ENCODE peak calls at places on chromosomes 7 and 10, in eight cellular contexts. One of them, this sample, is unnamed.

GRCh38 chr7:140983802-140984201 is 30.9 kb downstream of the MRPS33 start:
- DNase-seq in transverse colon: no peak
- DNase-seq in spleen: no peak
- DNase-seq in esophagus squamous epithelium: no peak
- DNase-seq in prostate gland: no peak
- DNase-seq in A549: no peak
- DNase-seq in ovary: no peak
- DNase-seq in IMR-90: peak; percentile 12
- DNase-seq in this sample: no peak

GRCh38 chr10:69222157-69223027 is 2.3 kb downstream of the HKDC1 start:
- DNase-seq in A549: peak; percentile 66
- DNase-seq in ovary: no peak
- DNase-seq in spleen: peak; percentile 85
- DNase-seq in IMR-90: peak; percentile 67
- DNase-seq in prostate gland: peak; percentile 62
- DNase-seq in esophagus squamous epithelium: peak; percentile 31
- DNase-seq in transverse colon: peak; percentile 92
- DNase-seq in this sample: peak; percentile 60

GRCh38 chr10:86247073-86247472 is 119.5 kb downstream of the GRID1 start:
- DNase-seq in prostate gland: no peak
- DNase-seq in transverse colon: no peak
- DNase-seq in A549: no peak
- DNase-seq in esophagus squamous epithelium: no peak
- DNase-seq in ovary: no peak
- DNase-seq in IMR-90: no peak
- DNase-seq in spleen: no peak
- DNase-seq in this sample: no peak

GRCh38 chr7:69422473-69423102 is 175.7 kb upstream of the AUTS2 start:
- DNase-seq in spleen: peak; percentile 10
- DNase-seq in prostate gland: peak; percentile 46
- DNase-seq in transverse colon: no peak
- DNase-seq in IMR-90: no peak
- DNase-seq in ovary: no peak
- DNase-seq in esophagus squamous epithelium: no peak
- DNase-seq in A549: no peak
- DNase-seq in this sample: no peak

GRCh38 chr10:95308389-95309302 is 17.8 kb upstream of the PDLIM1 start:
- DNase-seq in A549: peak; percentile 62
- DNase-seq in esophagus squamous epithelium: no peak
- DNase-seq in ovary: peak; percentile 57
- DNase-seq in transverse colon: peak; percentile 90
- DNase-seq in IMR-90: peak; percentile 98
- DNase-seq in prostate gland: peak; percentile 86
- DNase-seq in spleen: no peak
- DNase-seq in this sample: peak; percentile 84

GRCh38 chr7:23114854-23115253 is 9.3 kb downstream of the KLHL7 start:
- DNase-seq in ovary: no peak
- DNase-seq in transverse colon: no peak
- DNase-seq in esophagus squamous epithelium: no peak
- DNase-seq in IMR-90: peak; percentile 63
- DNase-seq in spleen: no peak
- DNase-seq in prostate gland: no peak
- DNase-seq in A549: no peak
- DNase-seq in this sample: no peak

GRCh38 chr7:156764016-156764669 is 123.6 kb downstream of the RNF32 start:
- DNase-seq in ovary: peak; percentile 53
- DNase-seq in A549: peak; percentile 69
- DNase-seq in transverse colon: peak; percentile 71
- DNase-seq in spleen: no peak
- DNase-seq in IMR-90: peak; percentile 78
- DNase-seq in prostate gland: peak; percentile 64
- DNase-seq in esophagus squamous epithelium: no peak
- DNase-seq in this sample: peak; percentile 78

GRCh38 chr7:97819161-97819560 is 53.0 kb downstream of the ASNS start:
- DNase-seq in esophagus squamous epithelium: no peak
- DNase-seq in A549: no peak
- DNase-seq in transverse colon: no peak
- DNase-seq in ovary: no peak
- DNase-seq in spleen: no peak
- DNase-seq in prostate gland: no peak
- DNase-seq in IMR-90: no peak
- DNase-seq in this sample: no peak

GRCh38 chr7:47943676-47944474 is 4.4 kb downstream of the PKD1L1 start:
- DNase-seq in A549: no peak
- DNase-seq in esophagus squamous epithelium: no peak
- DNase-seq in IMR-90: no peak
- DNase-seq in prostate gland: no peak
- DNase-seq in transverse colon: no peak
- DNase-seq in spleen: no peak
- DNase-seq in ovary: no peak
- DNase-seq in this sample: no peak

GRCh38 chr10:52314007-52314821 is at the start of gene DKK1:
- DNase-seq in ovary: no peak
- DNase-seq in IMR-90: peak; percentile 76
- DNase-seq in spleen: peak; percentile 88
- DNase-seq in prostate gland: peak; percentile 51
- DNase-seq in transverse colon: peak; percentile 77
- DNase-seq in A549: peak; percentile 93
- DNase-seq in esophagus squamous epithelium: no peak
- DNase-seq in this sample: peak; percentile 36

GRCh38 chr7:44629825-44630580 is 23.6 kb downstream of the OGDH start:
- DNase-seq in spleen: no peak
- DNase-seq in IMR-90: no peak
- DNase-seq in A549: no peak
- DNase-seq in prostate gland: no peak
- DNase-seq in ovary: no peak
- DNase-seq in esophagus squamous epithelium: no peak
- DNase-seq in transverse colon: no peak
- DNase-seq in this sample: no peak

GRCh38 chr7:137718360-137718759 is 128.4 kb downstream of the DGKI start:
- DNase-seq in A549: no peak
- DNase-seq in transverse colon: no peak
- DNase-seq in spleen: no peak
- DNase-seq in IMR-90: no peak
- DNase-seq in prostate gland: no peak
- DNase-seq in esophagus squamous epithelium: no peak
- DNase-seq in ovary: no peak
- DNase-seq in this sample: no peak

GRCh38 chr7:132430863-132431822 is 145.1 kb downstream of the PLXNA4 start:
- DNase-seq in IMR-90: peak; percentile 72
- DNase-seq in prostate gland: no peak
- DNase-seq in transverse colon: peak; percentile 72
- DNase-seq in esophagus squamous epithelium: no peak
- DNase-seq in ovary: no peak
- DNase-seq in A549: peak; percentile 36
- DNase-seq in spleen: peak; percentile 74
- DNase-seq in this sample: no peak

GRCh38 chr10:73956476-73957338 is 41.2 kb upstream of the VCL start:
- DNase-seq in A549: no peak
- DNase-seq in IMR-90: peak; percentile 62
- DNase-seq in spleen: peak; percentile 81
- DNase-seq in prostate gland: no peak
- DNase-seq in ovary: no peak
- DNase-seq in esophagus squamous epithelium: no peak
- DNase-seq in transverse colon: no peak
- DNase-seq in this sample: peak; percentile 72

GRCh38 chr7:149126662-149127321 is 668 bp upstream of the ZNF425 start:
- DNase-seq in transverse colon: peak; percentile 60
- DNase-seq in spleen: peak; percentile 94
- DNase-seq in A549: peak; percentile 63
- DNase-seq in IMR-90: peak; percentile 7
- DNase-seq in esophagus squamous epithelium: no peak
- DNase-seq in ovary: peak; percentile 51
- DNase-seq in prostate gland: peak; percentile 33
- DNase-seq in this sample: peak; percentile 58

GRCh38 chr7:87316846-87317545 is 28.5 kb upstream of the CROT start:
- DNase-seq in IMR-90: peak; percentile 99
- DNase-seq in esophagus squamous epithelium: no peak
- DNase-seq in prostate gland: peak; percentile 80
- DNase-seq in spleen: no peak
- DNase-seq in A549: peak; percentile 14
- DNase-seq in transverse colon: no peak
- DNase-seq in ovary: no peak
- DNase-seq in this sample: no peak

GRCh38 chr10:4865945-4866661 is 40.1 kb downstream of the AKR1E2 start:
- DNase-seq in esophagus squamous epithelium: no peak
- DNase-seq in prostate gland: no peak
- DNase-seq in A549: no peak
- DNase-seq in ovary: no peak
- DNase-seq in transverse colon: no peak
- DNase-seq in IMR-90: no peak
- DNase-seq in spleen: no peak
- DNase-seq in this sample: no peak

GRCh38 chr10:45672201-45673073 is at the start of gene ZFAND4:
- DNase-seq in esophagus squamous epithelium: peak; percentile 85
- DNase-seq in A549: peak; percentile 96
- DNase-seq in ovary: peak; percentile 95
- DNase-seq in spleen: peak; percentile 99
- DNase-seq in transverse colon: peak; percentile 98
- DNase-seq in IMR-90: peak; percentile 94
- DNase-seq in prostate gland: peak; percentile 96
- DNase-seq in this sample: peak; percentile 98
- TF ChIP-seq POLR2A in esophagus squamous epithelium: no peak
- TF ChIP-seq POLR2A in A549: peak; percentile 40
- TF ChIP-seq POLR2A in ovary: peak; percentile 63
- TF ChIP-seq POLR2A in spleen: peak; percentile 41
- TF ChIP-seq POLR2A in transverse colon: peak; percentile 45
- TF ChIP-seq POLR2A in IMR-90: peak; percentile 54
- TF ChIP-seq POLR2A in prostate gland: peak; percentile 57
- TF ChIP-seq POLR2A in this sample: peak; percentile 92

DNA sequence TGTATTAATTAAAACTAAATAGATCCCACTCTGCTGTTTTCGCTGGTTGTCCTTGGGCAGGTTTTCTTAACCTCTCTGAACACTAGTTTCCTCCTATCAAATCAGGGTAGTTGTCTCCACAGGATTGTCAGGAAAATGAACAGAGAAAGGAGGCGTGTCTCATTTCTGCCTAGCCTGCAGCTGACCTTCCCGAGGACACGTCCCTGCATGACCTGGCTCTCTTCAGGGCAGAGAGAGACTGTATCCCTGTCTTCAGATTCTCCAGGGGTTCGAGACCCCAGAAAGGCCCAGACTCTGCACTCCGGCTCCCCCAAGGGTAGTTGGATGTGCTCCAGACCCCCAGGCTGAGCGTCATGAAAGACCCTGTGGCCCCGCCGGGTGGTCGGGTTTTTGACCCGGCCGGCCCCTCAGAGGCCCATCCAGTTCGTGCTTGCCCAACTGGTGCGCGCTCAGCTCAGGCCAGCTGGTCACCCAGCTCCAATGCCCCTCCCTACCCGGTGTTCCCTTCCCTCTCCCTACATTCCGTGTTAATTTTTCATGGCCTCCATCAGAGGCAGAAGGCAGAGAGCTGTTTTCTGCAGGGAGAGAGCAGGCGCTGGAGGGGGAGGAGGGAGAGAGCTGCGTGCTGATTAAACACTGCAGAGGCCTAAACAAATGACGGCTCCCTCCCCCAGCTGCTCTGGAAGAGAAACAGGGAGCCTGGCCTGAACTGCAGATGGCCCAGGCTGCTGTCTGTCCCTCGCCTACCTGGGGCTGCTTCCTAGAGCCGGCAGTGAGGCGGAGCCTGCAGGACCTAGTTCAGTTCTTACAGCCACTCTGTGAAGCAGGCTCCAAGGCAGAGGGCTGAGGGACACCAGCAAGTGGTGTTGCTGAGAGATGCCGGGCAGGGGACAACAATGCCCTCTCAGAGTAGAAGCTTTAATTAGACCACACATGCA is 86.2 kb upstream of the PPIF start:
- DNase-seq in ovary: peak; percentile 58
- DNase-seq in transverse colon: no peak
- DNase-seq in spleen: no peak
- DNase-seq in esophagus squamous epithelium: no peak
- DNase-seq in IMR-90: peak; percentile 80
- DNase-seq in prostate gland: peak; percentile 39
- DNase-seq in A549: no peak
- DNase-seq in this sample: no peak
- H3K4me1 ChIP-seq in ovary: peaks cover 20% of the 10 kb centered on the region
- H3K4me1 ChIP-seq in transverse colon: peaks cover 39% of the 10 kb centered on the region
- H3K4me1 ChIP-seq in spleen: peaks cover 90% of the 10 kb centered on the region
- H3K4me1 ChIP-seq in esophagus squamous epithelium: peaks cover 72% of the 10 kb centered on the region
- H3K4me1 ChIP-seq in IMR-90: peaks cover 35% of the 10 kb centered on the region
- H3K4me1 ChIP-seq in prostate gland: peaks cover 15% of the 10 kb centered on the region
- H3K4me1 ChIP-seq in A549: no peaks in the 10 kb centered on the region
- H3K4me1 ChIP-seq in this sample: peaks cover 60% of the 10 kb centered on the region

DNA sequence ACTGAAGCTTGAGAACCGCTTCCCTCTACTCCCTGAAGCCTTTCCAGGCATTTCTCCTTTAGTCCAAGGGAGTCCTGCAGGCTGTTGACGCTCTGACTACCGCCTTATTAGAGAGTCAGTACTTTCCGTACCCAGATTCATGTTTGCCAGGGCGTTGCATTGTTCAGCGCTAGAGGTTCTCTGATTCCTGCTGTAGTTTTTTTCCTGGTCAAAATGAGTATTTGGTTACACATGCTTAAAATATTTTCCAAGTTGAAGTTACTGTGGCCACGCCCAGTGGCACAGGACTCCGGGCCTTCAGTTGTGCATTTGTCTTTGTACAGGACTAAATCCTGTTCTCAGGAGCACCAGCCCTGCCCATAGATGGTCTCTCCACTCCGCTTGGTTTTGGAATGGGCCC is 7.9 kb downstream of the MTURN start:
- DNase-seq in spleen: no peak
- DNase-seq in transverse colon: peak; percentile 34
- DNase-seq in A549: no peak
- DNase-seq in prostate gland: no peak
- DNase-seq in ovary: peak; percentile 42
- DNase-seq in IMR-90: peak; percentile 19
- DNase-seq in esophagus squamous epithelium: no peak
- DNase-seq in this sample: peak; percentile 68
- TF ChIP-seq POLR2A in spleen: no peak
- TF ChIP-seq POLR2A in transverse colon: no peak
- TF ChIP-seq POLR2A in A549: no peak
- TF ChIP-seq POLR2A in prostate gland: no peak
- TF ChIP-seq POLR2A in ovary: no peak
- TF ChIP-seq POLR2A in IMR-90: no peak
- TF ChIP-seq POLR2A in esophagus squamous epithelium: no peak
- TF ChIP-seq POLR2A in this sample: peak; percentile 50

GRCh38 chr7:27123477-27124053 is 7.0 kb downstream of the HOXA4 start:
- DNase-seq in IMR-90: no peak
- DNase-seq in A549: no peak
- DNase-seq in transverse colon: no peak
- DNase-seq in prostate gland: no peak
- DNase-seq in spleen: no peak
- DNase-seq in esophagus squamous epithelium: no peak
- DNase-seq in ovary: no peak
- DNase-seq in this sample: no peak

GRCh38 chr7:27122075-27122910 is 8.3 kb downstream of the HOXA4 start:
- DNase-seq in prostate gland: no peak
- DNase-seq in esophagus squamous epithelium: no peak
- DNase-seq in IMR-90: peak; percentile 41
- DNase-seq in transverse colon: peak; percentile 83
- DNase-seq in A549: peak; percentile 55
- DNase-seq in ovary: no peak
- DNase-seq in spleen: no peak
- DNase-seq in this sample: no peak

GRCh38 chr7:27121656-27122055 is 8.9 kb downstream of the HOXA4 start:
- DNase-seq in prostate gland: no peak
- DNase-seq in esophagus squamous epithelium: no peak
- DNase-seq in IMR-90: peak; percentile 23
- DNase-seq in spleen: no peak
- DNase-seq in A549: no peak
- DNase-seq in ovary: no peak
- DNase-seq in transverse colon: no peak
- DNase-seq in this sample: no peak

GRCh38 chr7:27124096-27124978 is 6.2 kb downstream of the HOXA4 start:
- DNase-seq in prostate gland: no peak
- DNase-seq in spleen: no peak
- DNase-seq in esophagus squamous epithelium: no peak
- DNase-seq in transverse colon: peak; percentile 46
- DNase-seq in IMR-90: peak; percentile 97
- DNase-seq in ovary: no peak
- DNase-seq in A549: no peak
- DNase-seq in this sample: no peak

GRCh38 chr7:27123021-27123476 is 7.5 kb downstream of the HOXA4 start:
- DNase-seq in esophagus squamous epithelium: no peak
- DNase-seq in ovary: no peak
- DNase-seq in IMR-90: peak; percentile 67
- DNase-seq in prostate gland: no peak
- DNase-seq in spleen: no peak
- DNase-seq in A549: no peak
- DNase-seq in transverse colon: no peak
- DNase-seq in this sample: no peak
- H3K4me1 ChIP-seq in esophagus squamous epithelium: peaks cover 64% of the 10 kb centered on the region
- H3K4me1 ChIP-seq in ovary: no peaks in the 10 kb centered on the region
- H3K4me1 ChIP-seq in IMR-90: peaks cover 36% of the 10 kb centered on the region
- H3K4me1 ChIP-seq in prostate gland: no peaks in the 10 kb centered on the region
- H3K4me1 ChIP-seq in spleen: peaks cover 16% of the 10 kb centered on the region
- H3K4me1 ChIP-seq in A549: peaks cover 42% of the 10 kb centered on the region
- H3K4me1 ChIP-seq in transverse colon: peaks cover 100% of the 10 kb centered on the region
- H3K4me1 ChIP-seq in this sample: no peaks in the 10 kb centered on the region

This sample was measured in thyroid gland.